ENCODE peak calls at places on chromosomes 4 and X, in five cellular contexts. K is IMR-90, Y is K562, C is HCT116, Q is GM12878. W is an unnamed sample.

GRCh38 chr4:121122661-121123060 is 41.5 kb downstream of the TNIP3 start:
- DNase-seq in Y (no peak), C (no peak), Q (no peak), K (no peak), W (no peak)

GRCh38 chr4:163566257-163566656 is 71.8 kb downstream of the TMA16 start:
- DNase-seq in Q (no peak), Y (no peak), K (no peak), C (no peak), W (peak; percentile 58)

GRCh38 chr4:147479376-147479775 is 1.5 kb upstream of the EDNRA start:
- DNase-seq in Y (no peak), K (no peak), Q (no peak), C (no peak), W (no peak)

GRCh38 chr4:101328063-101328602 is 19.2 kb downstream of the PPP3CA start:
- DNase-seq in Y (no peak), C (no peak), Q (peak; percentile 64), K (no peak), W (no peak)

GRCh38 chr4:138051157-138051556 is 191.0 kb downstream of the SLC7A11 start:
- DNase-seq in Q (no peak), K (peak; percentile 79), C (no peak), Y (no peak), W (no peak)

GRCh38 chr4:168480991-168481588 is 798 bp upstream of the DDX60L start:
- DNase-seq in Q (peak; percentile 16), Y (peak; percentile 44), K (peak; percentile 85), C (peak; percentile 70), W (peak; percentile 7)

GRCh38 chr4:67790721-67791120 is 36.5 kb upstream of the GNRHR start:
- DNase-seq in K (no peak), C (no peak), Y (no peak), Q (no peak), W (no peak)

GRCh38 chr4:186149872-186150271 is 41.5 kb upstream of the CYP4V2 start:
- DNase-seq in Y (no peak), K (no peak), C (no peak), Q (no peak), W (peak; percentile 39)

GRCh38 chr4:729336-730315 is 24.0 kb downstream of the PCGF3 start:
- DNase-seq in Q (no peak), Y (no peak), C (no peak), K (no peak), W (no peak)

GRCh38 chr4:22363071-22363470 is 152.8 kb downstream of the ADGRA3 start:
- DNase-seq in Y (no peak), Q (no peak), K (peak; percentile 34), C (no peak), W (no peak)

GRCh38 chr4:146153964-146154536 is 21.5 kb upstream of the LSM6 start:
- DNase-seq in Y (no peak), C (no peak), K (no peak), Q (no peak), W (no peak)

GRCh38 chrX:20237864-20238263 is 28.8 kb downstream of the RPS6KA3 start:
- DNase-seq in Y (no peak), C (no peak), Q (no peak), K (peak; percentile 41), W (no peak)

GRCh38 chr4:103478729-103479128 is 241.1 kb downstream of the TACR3 start:
- DNase-seq in K (no peak), Q (no peak), C (no peak), Y (no peak), W (no peak)

GRCh38 chrX:153744210-153745066 is 19.6 kb upstream of the PLXNB3 start:
- DNase-seq in K (no peak), Q (no peak), C (no peak), Y (no peak), W (no peak)

GRCh38 chrX:48741834-48742233 is 19.7 kb upstream of the GLOD5 start:
- DNase-seq in K (no peak), Q (no peak), Y (peak; percentile 34), C (no peak), W (no peak)

GRCh38 chr4:115090483-115091075 is 22.8 kb downstream of the NDST4 start:
- DNase-seq in Q (no peak), Y (peak; percentile 5), K (peak; percentile 0), C (peak; percentile 32), W (peak; percentile 24)

GRCh38 chr4:96227515-96227914 is 387.6 kb downstream of the PDHA2 start:
- DNase-seq in C (no peak), K (no peak), Y (no peak), Q (no peak), W (no peak)

DNA sequence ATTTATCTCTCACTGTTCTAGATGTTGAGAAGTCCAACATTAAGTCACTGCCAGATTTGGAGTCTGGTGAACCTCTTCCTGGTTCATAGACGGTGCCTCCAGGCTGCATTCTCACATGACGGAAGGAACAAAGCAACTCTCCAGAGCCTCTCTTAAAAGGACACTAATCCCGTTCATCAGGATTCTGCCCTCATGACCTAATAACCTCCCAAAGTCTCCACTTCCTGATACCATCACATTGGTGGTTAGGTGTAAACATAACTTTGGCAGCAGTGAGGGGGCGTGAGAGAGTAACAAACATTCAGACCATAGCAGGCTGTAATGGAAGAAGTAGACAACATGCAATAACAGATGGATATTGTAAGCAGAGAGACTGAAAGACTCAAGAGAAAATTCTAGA is 388.6 kb downstream of the PDHA2 start:
- DNase-seq in Y (no peak), C (no peak), Q (no peak), K (no peak), W (peak; percentile 1)
- TF ChIP-seq CEBPB in Y (no peak), C (no peak), Q (no peak), K (no peak), W (no peak)

GRCh38 chrX:139929876-139930275 is 3.0 kb downstream of the ATP11C start:
- DNase-seq in C (no peak), K (no peak), Y (no peak), Q (no peak), W (peak; percentile 28)
- H4K20me1 ChIP-seq in C (no peaks in the 10 kb centered on the region), K (peaks cover 4% of the 10 kb centered on the region), Y (no peaks in the 10 kb centered on the region), Q (no peaks in the 10 kb centered on the region), W (no peaks in the 10 kb centered on the region)

DNA sequence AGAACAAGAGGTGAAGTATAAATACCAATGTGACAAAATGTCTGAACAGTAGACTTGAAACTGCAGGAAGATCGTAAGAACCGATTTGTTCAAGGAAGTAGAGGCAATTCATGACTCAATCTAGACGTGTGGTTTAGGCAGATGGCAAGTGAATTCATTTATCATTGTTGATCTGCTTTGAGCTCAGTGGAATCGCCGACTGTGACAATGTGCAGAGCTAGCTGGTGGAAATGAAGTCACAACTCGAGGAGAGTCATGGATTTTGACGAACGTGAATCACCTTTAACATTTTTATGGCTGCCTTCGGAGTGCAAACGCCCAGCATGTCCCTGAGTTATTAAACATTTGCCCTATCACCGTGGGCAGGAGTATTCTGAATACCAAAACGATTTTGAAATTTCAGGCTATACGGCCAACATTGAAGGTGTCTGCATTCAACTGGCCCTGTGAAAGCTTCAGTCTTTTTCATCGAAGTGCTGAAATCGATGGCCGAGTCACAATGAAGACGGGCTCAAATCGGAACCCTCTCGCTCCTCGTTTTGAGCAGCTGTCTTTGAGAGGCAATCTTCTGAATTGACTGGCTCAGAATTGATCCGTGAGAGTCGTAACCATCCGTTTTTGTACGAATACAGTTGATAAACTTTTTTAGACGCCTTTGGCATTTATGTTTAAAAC is 689 bp upstream of the OGT start:
- DNase-seq in C (no peak), K (peak; percentile 66), Q (no peak), Y (peak; percentile 32), W (no peak)
- H2AFZ ChIP-seq in C (peak overlapping the region; percentile 80), K (peak overlapping the region; percentile 88), Q (peak overlapping the region; percentile 64), Y (peak overlapping the region; percentile 71), W (peak overlapping the region; percentile 74)

GRCh38 chrX:103254171-103254824 is 657 bp downstream of the TCEAL8 start:
- DNase-seq in K (peak; percentile 23), Q (peak; percentile 3), Y (peak; percentile 48), C (peak; percentile 48), W (peak; percentile 5)
- TF ChIP-seq CEBPB in K (no peak), Q (no peak), Y (no peak), C (no peak), W (no peak)

GRCh38 chr4:139913398-139913990 is 240.5 kb downstream of the MAML3 start:
- DNase-seq in K (peak; percentile 51), Q (no peak), Y (no peak), C (no peak), W (peak; percentile 44)
- H4K20me1 ChIP-seq in K (no peaks in the 10 kb centered on the region), Q (no peaks in the 10 kb centered on the region), Y (peaks cover 4% of the 10 kb centered on the region), C (no peaks in the 10 kb centered on the region), W (no peaks in the 10 kb centered on the region)

GRCh38 chr4:140234697-140235060 is 80.7 kb upstream of the MAML3 start:
- DNase-seq in Q (no peak), Y (no peak), C (no peak), K (no peak), W (no peak)
- H2AFZ ChIP-seq in Q (no peak overlapping the region), Y (no peak overlapping the region), C (no peak overlapping the region), K (peak overlapping the region; percentile 73), W (no peak overlapping the region)

GRCh38 chr4:95549246-95550138 is 719 bp upstream of the UNC5C start:
- DNase-seq in Y (no peak), Q (peak; percentile 38), K (peak; percentile 19), C (no peak), W (no peak)
- TF ChIP-seq CEBPB in Y (no peak), Q (no peak), K (no peak), C (no peak), W (no peak)

GRCh38 chr4:7777871-7778523 is 161.7 kb downstream of the AFAP1 start:
- DNase-seq in Y (no peak), Q (no peak), K (no peak), C (no peak), W (no peak)
- H4K20me1 ChIP-seq in Y (no peaks in the 10 kb centered on the region), Q (no peaks in the 10 kb centered on the region), K (peaks cover 42% of the 10 kb centered on the region), C (no peaks in the 10 kb centered on the region), W (no peaks in the 10 kb centered on the region)

DNA sequence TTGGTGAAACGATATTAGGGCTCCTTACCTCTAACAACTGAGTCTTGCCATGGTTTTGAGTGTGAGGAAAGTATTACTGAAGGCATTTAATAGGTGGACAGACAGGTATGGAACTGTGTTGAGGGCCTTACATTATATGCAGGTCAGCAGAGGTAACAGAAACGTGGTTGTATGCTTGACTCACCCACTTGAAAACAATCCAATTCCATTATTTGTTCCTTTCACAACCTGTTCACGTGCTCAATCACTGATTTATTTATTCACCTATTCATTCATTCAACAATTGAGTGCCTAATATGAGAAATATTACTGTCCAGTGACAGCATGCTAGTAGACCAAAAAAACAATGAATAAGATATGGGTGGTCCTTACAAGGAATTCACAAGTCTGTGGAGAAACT is 33.3 kb upstream of the PPARGC1A start:
- DNase-seq in Y (no peak), C (no peak), Q (no peak), K (no peak), W (no peak)
- H2AFZ ChIP-seq in Y (no peak overlapping the region), C (no peak overlapping the region), Q (no peak overlapping the region), K (no peak overlapping the region), W (no peak overlapping the region)

DNA sequence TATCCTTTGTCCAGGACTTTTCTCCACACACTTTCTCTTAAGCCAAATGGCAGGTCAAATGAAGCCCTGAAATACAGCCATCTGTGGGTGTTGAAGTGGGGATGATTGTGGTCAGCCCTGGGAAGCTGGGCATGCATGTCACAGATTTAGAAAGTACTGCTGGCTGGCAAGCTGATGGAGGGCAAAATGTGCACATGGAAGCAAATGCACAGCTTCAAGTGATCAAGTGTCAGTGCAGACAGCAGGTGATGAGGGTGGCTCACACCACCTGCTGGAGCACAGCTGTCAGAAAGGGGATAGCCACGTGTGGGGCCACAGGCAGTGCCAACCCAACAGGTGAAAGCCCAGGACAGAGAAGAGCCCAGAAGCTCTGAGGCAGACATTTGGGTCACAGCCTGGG is 40.3 kb upstream of the ATXN3L start:
- DNase-seq in Y (no peak), C (no peak), Q (no peak), K (no peak), W (no peak)
- TF ChIP-seq CEBPB in Y (no peak), C (no peak), Q (no peak), K (no peak), W (no peak)

W was measured in HepG2.